ENCODE peak calls at places on chromosome 5, in six cellular contexts. P, B, N, G, R and M are unnamed samples.

GRCh38 chr5:108661590-108662219 is 86.0 kb upstream of the FER start:
- DNase-seq in B (no peak), P (no peak), N (no peak), G (no peak), R (peak), M (no peak)

GRCh38 chr5:56496581-56497063 is 263.5 kb upstream of the ANKRD55 start:
- DNase-seq in N (no peak), B (no peak), G (no peak), P (no peak), R (no peak), M (no peak)

GRCh38 chr5:13511442-13511841 is 433.0 kb downstream of the DNAH5 start:
- DNase-seq in P (no peak), R (no peak), N (no peak), G (no peak), B (no peak), M (no peak)

GRCh38 chr5:180090098-180090768 is 18.7 kb upstream of the RNF130 start:
- DNase-seq in B (no peak), N (peak), P (peak), R (peak), G (peak), M (peak)

GRCh38 chr5:79448336-79448735 is 65.6 kb downstream of the HOMER1 start:
- DNase-seq in N (no peak), G (no peak), R (no peak), B (peak), P (no peak), M (no peak)

GRCh38 chr5:171271798-171272197 is 37.2 kb upstream of the TLX3 start:
- DNase-seq in N (no peak), G (no peak), B (no peak), P (no peak), R (no peak), M (no peak)

GRCh38 chr5:134275822-134276221 is 49.9 kb upstream of the PPP2CA start:
- DNase-seq in P (no peak), N (no peak), G (peak), R (no peak), B (no peak), M (no peak)

GRCh38 chr5:3715048-3715447 is 119.4 kb downstream of the IRX1 start:
- DNase-seq in P (no peak), G (no peak), R (no peak), B (no peak), N (no peak), M (no peak)

GRCh38 chr5:74556631-74557595 is 83.6 kb downstream of the ENC1 start:
- DNase-seq in G (no peak), P (no peak), R (no peak), N (no peak), B (peak), M (no peak)

GRCh38 chr5:8864053-8864452 is 681.8 kb downstream of the SEMA5A start:
- DNase-seq in N (no peak), G (peak), P (no peak), B (no peak), R (peak), M (no peak)

GRCh38 chr5:72314571-72315172 is 5.4 kb downstream of the MRPS27 start:
- DNase-seq in R (peak), G (peak), N (no peak), P (no peak), B (no peak), M (no peak)

GRCh38 chr5:26610581-26610980 is 427.8 kb downstream of the CDH9 start:
- DNase-seq in N (no peak), G (no peak), P (no peak), R (no peak), B (no peak), M (no peak)

GRCh38 chr5:32458799-32459400 is 14.4 kb upstream of the ZFR start:
- DNase-seq in R (no peak), P (no peak), G (no peak), B (no peak), N (no peak), M (no peak)

GRCh38 chr5:65027149-65027548 is 258.4 kb downstream of the CWC27 start:
- DNase-seq in P (no peak), R (no peak), B (no peak), G (no peak), N (no peak), M (no peak)

GRCh38 chr5:21688655-21689054 is 1164.5 kb downstream of the CDH12 start:
- DNase-seq in B (no peak), N (no peak), P (no peak), R (no peak), G (no peak), M (no peak)

GRCh38 chr5:116746668-116747067 is 172.0 kb upstream of the SEMA6A start:
- DNase-seq in N (no peak), B (no peak), P (no peak), G (no peak), R (no peak), M (no peak)

GRCh38 chr5:38724301-38725030 is 121.3 kb upstream of the OSMR start:
- DNase-seq in P (no peak), G (no peak), N (no peak), B (no peak), R (peak), M (no peak)

GRCh38 chr5:97365173-97365845 is 182.3 kb upstream of the RIOK2 start:
- DNase-seq in N (no peak), R (no peak), B (no peak), G (no peak), P (no peak), M (no peak)

GRCh38 chr5:135885031-135885430 is 10.6 kb downstream of the IL9 start:
- DNase-seq in G (no peak), B (no peak), P (no peak), R (no peak), N (no peak), M (no peak)

GRCh38 chr5:72015103-72015548 is 92.1 kb upstream of the MAP1B start:
- DNase-seq in R (peak), N (no peak), G (peak), P (no peak), B (no peak), M (no peak)

GRCh38 chr5:115435776-115436712 is 108.5 kb downstream of the FEM1C start:
- DNase-seq in B (no peak), N (no peak), P (no peak), R (peak), G (peak), M (no peak)

GRCh38 chr5:79488775-79489174 is 25.2 kb downstream of the HOMER1 start:
- DNase-seq in N (no peak), R (no peak), B (peak), P (no peak), G (no peak), M (no peak)

GRCh38 chr5:42517164-42517563 is 93.9 kb downstream of the GHR start:
- DNase-seq in R (no peak), G (no peak), N (no peak), P (no peak), B (no peak), M (no peak)

GRCh38 chr5:139462582-139463276 is at the start of gene ECSCR:
- DNase-seq in P (no peak), N (no peak), R (no peak), G (no peak), B (no peak), M (no peak)

GRCh38 chr5:55451976-55452375 is 82.8 kb downstream of the PLPP1 start:
- DNase-seq in B (no peak), P (no peak), N (no peak), G (no peak), R (no peak), M (no peak)

GRCh38 chr5:38650540-38651275 is 94.3 kb upstream of the LIFR start:
- DNase-seq in G (no peak), P (no peak), N (no peak), R (no peak), B (no peak), M (no peak)

GRCh38 chr5:1161108-1161831 is 40.1 kb upstream of the SLC6A19 start:
- DNase-seq in G (no peak), N (no peak), P (no peak), R (peak), B (no peak), M (no peak)

GRCh38 chr5:53366245-53366644 is 114.2 kb upstream of the FST start:
- DNase-seq in N (no peak), G (no peak), R (peak), P (no peak), B (no peak), M (no peak)

GRCh38 chr5:52710972-52711596 is 76.6 kb upstream of the ITGA1 start:
- DNase-seq in B (no peak), R (no peak), G (no peak), N (no peak), P (no peak), M (no peak)

GRCh38 chr5:124644138-124644537 is 102.3 kb downstream of the ZNF608 start:
- DNase-seq in G (no peak), N (no peak), P (no peak), B (no peak), R (no peak), M (no peak)

GRCh38 chr5:176740131-176740701 is 70.1 kb upstream of the UNC5A start:
- DNase-seq in G (no peak), R (no peak), B (no peak), N (no peak), P (no peak), M (no peak)

GRCh38 chr5:95864944-95865504 is 42.5 kb upstream of the GLRX start:
- DNase-seq in G (no peak), N (no peak), R (no peak), B (no peak), P (no peak), M (no peak)